ENCODE peak calls at places on chromosome 4, in eight cellular contexts. L, K, A, I, J, N, O and D are unnamed samples.
A peak's percentile ranks its signal among the peaks of the same experiment; 100 is the strongest.

GRCh38 chr4:86452323-86452995 is 92.6 kb upstream of the MAPK10 start:
- DNase-seq in K (no peak), J (no peak), O (no peak), L (no peak), I (no peak), N (no peak), A (no peak), D (no peak)

GRCh38 chr4:39937683-39938268 is 39.9 kb downstream of the PDS5A start:
- DNase-seq in K (no peak), O (no peak), A (no peak), N (no peak), I (peak; percentile 48), L (no peak), J (no peak), D (no peak)

GRCh38 chr4:112967109-112967508 is 82.3 kb upstream of the ANK2 start:
- DNase-seq in I (no peak), O (no peak), L (no peak), K (no peak), N (no peak), A (no peak), J (no peak), D (no peak)

GRCh38 chr4:105348719-105349118 is 125.1 kb downstream of the PPA2 start:
- DNase-seq in I (no peak), K (peak; percentile 28), L (no peak), J (no peak), A (no peak), O (no peak), N (no peak), D (no peak)

GRCh38 chr4:73822389-73822788 is 14.1 kb upstream of the CXCL6 start:
- DNase-seq in L (no peak), I (no peak), K (no peak), O (peak; percentile 23), A (no peak), J (no peak), N (no peak), D (no peak)

GRCh38 chr4:52868138-52868537 is 6.0 kb downstream of the RASL11B start:
- DNase-seq in I (no peak), O (no peak), N (peak; percentile 19), K (no peak), L (no peak), J (no peak), A (peak; percentile 60), D (no peak)

GRCh38 chr4:98113005-98113404 is 30.3 kb downstream of the STPG2 start:
- DNase-seq in J (no peak), K (peak; percentile 5), L (peak; percentile 10), A (no peak), N (peak; percentile 7), O (peak; percentile 6), I (no peak), D (peak; percentile 22)

GRCh38 chr4:113452868-113453620 is 308.5 kb downstream of the CAMK2D start:
- DNase-seq in N (peak; percentile 95), A (no peak), J (peak; percentile 53), O (no peak), I (no peak), L (no peak), K (no peak), D (no peak)

GRCh38 chr4:172514801-172515200 is 653.8 kb upstream of the GALNT7 start:
- DNase-seq in A (no peak), L (no peak), O (no peak), K (no peak), I (no peak), N (no peak), J (no peak), D (no peak)

GRCh38 chr4:3613980-3614730 is 81.9 kb upstream of the LRPAP1 start:
- DNase-seq in A (peak; percentile 86), N (no peak), O (no peak), L (no peak), K (peak; percentile 30), I (no peak), J (no peak), D (no peak)

GRCh38 chr4:155220025-155220424 is 11.6 kb downstream of the NPY2R start:
- DNase-seq in I (no peak), K (no peak), A (no peak), O (no peak), J (no peak), L (no peak), N (no peak), D (no peak)

GRCh38 chr4:141890279-141890678 is 253.9 kb downstream of the IL15 start:
- DNase-seq in L (no peak), N (peak; percentile 94), O (no peak), K (no peak), A (no peak), I (no peak), J (no peak), D (no peak)

GRCh38 chr4:1802151-1802715 is 9.1 kb downstream of the FGFR3 start:
- DNase-seq in O (no peak), I (no peak), L (peak; percentile 67), N (no peak), K (peak; percentile 93), A (no peak), J (no peak), D (no peak)
- H3K9ac ChIP-seq in O (no peak overlapping the region), I (no peak overlapping the region), L (peak overlapping the region; percentile 45), N (no peak overlapping the region), K (peak overlapping the region; percentile 36), A (no peak overlapping the region), J (no peak overlapping the region), D (no peak overlapping the region)

DNA sequence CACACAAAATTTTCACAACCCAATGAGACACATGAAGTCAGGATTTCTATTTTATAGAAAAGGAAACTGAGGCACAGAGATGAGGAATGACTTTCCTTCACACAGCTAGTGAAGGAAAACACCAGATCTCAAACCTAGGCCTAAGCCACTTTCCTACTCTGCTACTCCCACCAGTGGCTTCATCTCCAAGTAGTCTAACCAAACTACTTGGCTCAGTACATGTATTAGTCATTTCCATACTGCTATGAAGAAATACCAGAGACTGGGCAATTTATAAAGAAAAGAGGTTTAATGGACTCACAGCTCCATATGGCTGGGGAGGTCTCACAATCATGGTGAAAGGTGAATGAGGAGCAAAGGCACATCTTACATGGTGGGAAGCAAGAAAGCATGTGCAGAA is 196.6 kb downstream of the EVC2 start:
- DNase-seq in J (no peak), O (no peak), K (no peak), N (no peak), L (no peak), A (no peak), I (no peak), D (no peak)
- H3K4me3 ChIP-seq in J (no peak overlapping the region), O (no peak overlapping the region), K (no peak overlapping the region), N (no peak overlapping the region), L (no peak overlapping the region), A (no peak overlapping the region), I (no peak overlapping the region), D (no peak overlapping the region)

GRCh38 chr4:89897867-89898266 is 3.2 kb downstream of the MMRN1 start:
- DNase-seq in O (no peak), I (no peak), L (no peak), J (no peak), N (peak; percentile 69), A (no peak), K (no peak), D (no peak)

GRCh38 chr4:89894654-89895652 is at the start of gene MMRN1:
- DNase-seq in I (no peak), L (no peak), N (peak; percentile 95), J (no peak), A (no peak), K (no peak), O (no peak), D (no peak)

GRCh38 chr4:89899854-89900253 is 5.2 kb downstream of the MMRN1 start:
- DNase-seq in K (no peak), J (no peak), A (no peak), L (no peak), O (no peak), N (peak; percentile 50), I (no peak), D (no peak)

GRCh38 chr4:89898304-89898716 is 3.7 kb downstream of the MMRN1 start:
- DNase-seq in K (no peak), O (no peak), I (peak; percentile 41), J (no peak), N (peak; percentile 84), L (no peak), A (no peak), D (no peak)

GRCh38 chr4:89899157-89899556 is 4.5 kb downstream of the MMRN1 start:
- DNase-seq in N (peak; percentile 85), K (no peak), J (no peak), O (no peak), L (no peak), A (no peak), I (no peak), D (no peak)
- TF ChIP-seq POLR2AphosphoS5 in N (peak; percentile 57), K (no peak), J (no peak), O (no peak), L (no peak), A (no peak), I (no peak), D (no peak)

GRCh38 chr4:71259911-71260331 is 78.9 kb upstream of the SLC4A4 start:
- DNase-seq in I (no peak), N (no peak), O (no peak), L (no peak), A (no peak), K (no peak), J (no peak), D (no peak)
- H3K9ac ChIP-seq in I (no peak overlapping the region), N (no peak overlapping the region), O (no peak overlapping the region), L (no peak overlapping the region), A (no peak overlapping the region), K (no peak overlapping the region), J (no peak overlapping the region), D (no peak overlapping the region)

DNA sequence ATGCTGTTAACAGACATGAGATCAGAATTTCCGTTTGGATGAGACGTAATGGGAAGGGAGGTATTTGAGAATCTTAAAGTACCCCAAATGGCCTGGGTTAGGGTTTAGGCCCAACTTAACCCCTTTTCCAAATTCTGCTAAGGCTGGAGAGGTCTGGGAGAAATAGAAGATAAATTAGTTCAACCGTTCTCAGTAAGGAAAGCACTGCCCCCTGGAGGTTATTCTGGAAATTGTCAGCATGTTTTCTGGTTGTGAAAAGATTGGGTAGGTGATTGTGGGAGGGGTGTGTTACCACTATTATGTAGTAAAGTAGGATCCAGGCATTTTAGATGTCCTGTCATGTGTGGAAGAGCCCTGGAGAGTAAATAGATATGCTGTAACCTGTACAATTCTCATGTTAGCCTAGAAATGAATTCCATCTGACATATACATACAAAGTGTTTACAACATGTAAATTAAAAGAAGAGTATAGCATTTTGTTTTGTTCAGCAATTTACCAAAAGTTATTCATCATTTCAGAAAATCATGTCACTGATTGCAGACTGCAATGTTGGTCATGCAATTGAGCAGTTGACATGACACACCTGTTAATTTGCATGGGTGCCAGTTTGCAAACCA is 26.8 kb upstream of the GRXCR1 start:
- DNase-seq in A (peak; percentile 33), N (peak; percentile 35), K (peak; percentile 48), I (no peak), J (peak; percentile 5), L (peak; percentile 22), O (peak; percentile 29), D (peak; percentile 12)
- H3K4me3 ChIP-seq in A (no peak overlapping the region), N (no peak overlapping the region), K (no peak overlapping the region), I (no peak overlapping the region), J (no peak overlapping the region), L (no peak overlapping the region), O (no peak overlapping the region), D (no peak overlapping the region)